ENCODE peak calls at places on chromosome 2, in four cellular contexts. J, W, Q and B are unnamed samples.

GRCh38 chr2:62197017-62197586 is 1.2 kb downstream of the B3GNT2 start:
- DNase-seq in J (peak; percentile 47), Q (peak; percentile 62), W (peak; percentile 28), B (no peak)

GRCh38 chr2:172438741-172439508 is 11.5 kb downstream of the ITGA6 start:
- DNase-seq in W (no peak), Q (no peak), J (no peak), B (no peak)

GRCh38 chr2:181306785-181307184 is 150.4 kb upstream of the ITGA4 start:
- DNase-seq in W (no peak), Q (no peak), J (peak; percentile 48), B (no peak)

GRCh38 chr2:20491739-20492531 is 45.1 kb downstream of the RHOB start:
- DNase-seq in W (no peak), Q (no peak), J (no peak), B (no peak)

GRCh38 chr2:6186332-6187100 is 494.3 kb downstream of the SOX11 start:
- DNase-seq in W (no peak), Q (no peak), J (no peak), B (no peak)

GRCh38 chr2:38115216-38116012 is 39.5 kb upstream of the CYP1B1 start:
- DNase-seq in J (peak; percentile 28), Q (peak; percentile 98), W (peak; percentile 26), B (no peak)

GRCh38 chr2:227325056-227325823 is at the start of gene MFF:
- DNase-seq in Q (peak; percentile 95), J (peak; percentile 94), W (peak; percentile 85), B (peak; percentile 81)

GRCh38 chr2:126907671-126908070 is 9.0 kb downstream of the TEX51 start:
- DNase-seq in W (no peak), J (no peak), Q (peak; percentile 20), B (no peak)

GRCh38 chr2:223545406-223545805 is 56.8 kb downstream of the SCG2 start:
- DNase-seq in W (no peak), J (no peak), Q (no peak), B (no peak)

GRCh38 chr2:38892819-38893218 is 3.1 kb downstream of the ARHGEF33 start:
- DNase-seq in W (no peak), J (no peak), Q (no peak), B (no peak)